ENCODE peak calls at places on chromosome X, in nine cellular contexts. W is ELR; R is stimulated activated CD4-positive, alpha-beta T cell treated with anti-CD3 and anti-CD28 coated beads, Interleukin-4, amount 100 ng/mL, for 48 hours; K is lower lobe of right lung; E is stimulated activated naive B cell treated with anti-CD40 and anti-IgM and Interleukin-4, amounts not matched to agents 10 μg/mL and 1 μg/mL and 100 μg/mL, for 72 hours; G is testis; L is NCI-H1930; V is NCI-H345; T is T-helper 1 cell. C is an unnamed sample.
A peak's percentile ranks its signal among the peaks of the same experiment; 100 is the strongest.

GRCh38 chrX:45198301-45198700 is 2.4 kb downstream of the DIPK2B start:
- DNase-seq in E (no peak), V (no peak), T (no peak), G (no peak), K (no peak), W (no peak), R (no peak), L (no peak), C (no peak)

GRCh38 chrX:22323541-22323940 is 50.8 kb downstream of the CBLL2 start:
- DNase-seq in W (peak; percentile 81), T (no peak), R (no peak), E (no peak), V (no peak), L (no peak), K (no peak), G (no peak), C (no peak)

GRCh38 chrX:119790977-119791436 is 423 bp downstream of the RPL39 start:
- DNase-seq in W (peak; percentile 36), V (peak; percentile 31), T (peak; percentile 17), L (no peak), K (no peak), E (peak; percentile 7), R (peak; percentile 12), G (peak; percentile 37), C (no peak)

GRCh38 chrX:78548012-78548411 is 111.1 kb downstream of the RTL3 start:
- DNase-seq in G (no peak), W (peak; percentile 22), L (no peak), R (no peak), K (no peak), E (no peak), T (no peak), V (no peak), C (no peak)

GRCh38 chrX:71989768-71990167 is 79.1 kb downstream of the NHSL2 start:
- DNase-seq in K (no peak), W (peak; percentile 29), V (no peak), E (no peak), T (no peak), L (no peak), G (no peak), R (no peak), C (no peak)

GRCh38 chrX:80511969-80512760 is 91.9 kb downstream of the TENT5D start:
- DNase-seq in R (no peak), T (no peak), W (no peak), K (no peak), G (peak; percentile 22), V (no peak), L (no peak), E (no peak), C (no peak)

GRCh38 chrX:16826207-16826606 is 39.9 kb downstream of the TXLNG start:
- DNase-seq in W (peak; percentile 56), R (no peak), L (peak; percentile 0), G (no peak), K (no peak), E (no peak), V (peak; percentile 8), T (no peak), C (peak; percentile 13)

GRCh38 chrX:7638053-7638452 is 204.9 kb upstream of the VCX start:
- DNase-seq in V (no peak), L (no peak), G (no peak), T (no peak), W (no peak), K (no peak), E (no peak), R (no peak), C (no peak)

GRCh38 chrX:112211459-112211858 is 128.9 kb upstream of the TRPC5 start:
- DNase-seq in L (no peak), K (no peak), T (no peak), R (no peak), G (no peak), V (no peak), W (peak; percentile 0), E (no peak), C (no peak)

GRCh38 chrX:81195712-81196111 is 6.0 kb downstream of the HMGN5 start:
- DNase-seq in V (peak; percentile 28), E (peak; percentile 36), W (peak; percentile 60), K (no peak), T (peak; percentile 23), G (peak; percentile 78), L (peak; percentile 4), R (peak; percentile 30), C (no peak)

GRCh38 chrX:149004936-149005335 is 500.2 kb downstream of the IDS start:
- DNase-seq in T (no peak), W (no peak), E (no peak), G (no peak), V (no peak), L (no peak), R (no peak), K (no peak), C (no peak)

C was measured in GM06990.